ENCODE peak calls at places on chromosome 9, in eight cellular contexts. I is mammary epithelial cell, X is keratinocyte, G is endothelial cell of umbilical vein, O is testis, M is esophagus squamous epithelium, E is pancreas, W is body of pancreas. T is an unnamed sample.

GRCh38 chr9:106862115-106862945 is 636 bp upstream of the ZNF462 start:
- DNase-seq in O (peak; percentile 65), W (peak; percentile 11), I (peak; percentile 42), X (no peak), E (peak; percentile 56), G (peak; percentile 54), M (no peak), T (peak; percentile 32)

GRCh38 chr9:129686736-129687135 is 21.3 kb downstream of the PRRX2 start:
- DNase-seq in O (no peak), G (no peak), W (no peak), I (no peak), M (no peak), E (no peak), X (no peak), T (no peak)

GRCh38 chr9:121634329-121634784 is 17.1 kb upstream of the DAB2IP start:
- DNase-seq in E (no peak), I (no peak), M (no peak), X (no peak), O (no peak), G (no peak), W (no peak), T (no peak)

GRCh38 chr9:112061152-112061740 is 113.9 kb downstream of the SUSD1 start:
- DNase-seq in G (peak; percentile 98), W (peak; percentile 32), O (peak; percentile 32), X (peak; percentile 70), M (peak; percentile 36), E (no peak), I (peak; percentile 97), T (peak; percentile 97)

GRCh38 chr9:29311221-29311620 is 1737.9 kb upstream of the C9orf72 start:
- DNase-seq in G (no peak), O (no peak), M (no peak), X (no peak), W (no peak), I (no peak), E (no peak), T (no peak)

GRCh38 chr9:117825609-117826347 is 121.6 kb downstream of the TLR4 start:
- DNase-seq in O (no peak), E (no peak), I (no peak), G (no peak), W (no peak), M (no peak), X (no peak), T (no peak)

GRCh38 chr9:113875420-113875916 is 641 bp upstream of the ZNF618 start:
- DNase-seq in X (no peak), W (no peak), G (no peak), O (no peak), I (no peak), E (no peak), M (no peak), T (no peak)

GRCh38 chr9:121667214-121667613 is 15.8 kb downstream of the DAB2IP start:
- DNase-seq in E (no peak), X (no peak), I (no peak), O (no peak), M (no peak), G (no peak), W (peak; percentile 77), T (no peak)

GRCh38 chr9:135973276-135974219 is 12.4 kb upstream of the UBAC1 start:
- DNase-seq in O (no peak), E (peak; percentile 48), X (no peak), W (no peak), G (no peak), I (no peak), M (no peak), T (no peak)

GRCh38 chr9:137975936-137976565 is 98.5 kb downstream of the CACNA1B start:
- DNase-seq in W (no peak), G (no peak), O (peak; percentile 6), X (no peak), M (no peak), E (no peak), I (no peak), T (no peak)

GRCh38 chr9:124256517-124257069 is 1.2 kb upstream of the NEK6 start:
- DNase-seq in E (peak; percentile 26), G (peak; percentile 36), W (peak; percentile 5), I (peak; percentile 59), M (no peak), O (no peak), X (peak; percentile 41), T (peak; percentile 87)

GRCh38 chr9:85742630-85742928 is 825 bp upstream of the AGTPBP1 start:
- DNase-seq in I (peak; percentile 57), X (no peak), M (no peak), O (no peak), W (no peak), G (no peak), E (no peak), T (no peak)

GRCh38 chr9:122090981-122091380 is 2.1 kb downstream of the TTLL11 start:
- DNase-seq in E (no peak), O (no peak), G (no peak), W (no peak), I (no peak), M (no peak), X (no peak), T (no peak)

GRCh38 chr9:131657890-131658752 is 81.8 kb downstream of the RAPGEF1 start:
- DNase-seq in I (peak; percentile 93), G (peak; percentile 91), W (no peak), O (no peak), X (no peak), M (no peak), E (no peak), T (peak; percentile 84)

GRCh38 chr9:84031534-84031933 is 50.9 kb downstream of the RMI1 start:
- DNase-seq in E (no peak), W (no peak), X (no peak), M (no peak), G (no peak), O (no peak), I (no peak), T (no peak)

GRCh38 chr9:131382850-131383729 is 10.8 kb upstream of the PRRC2B start:
- DNase-seq in O (peak; percentile 73), M (no peak), X (no peak), I (peak; percentile 58), W (peak; percentile 87), G (peak; percentile 60), E (no peak), T (peak; percentile 58)

GRCh38 chr9:84781431-84781830 is 111.9 kb downstream of the NTRK2 start:
- DNase-seq in M (no peak), E (no peak), O (peak; percentile 43), G (peak; percentile 33), X (no peak), W (no peak), I (peak; percentile 13), T (peak; percentile 38)

GRCh38 chr9:5876711-5877110 is 14.0 kb upstream of the MLANA start:
- DNase-seq in O (no peak), X (no peak), G (no peak), E (no peak), M (no peak), W (no peak), I (peak; percentile 30), T (no peak)
- TF ChIP-seq CTCF in O (no peak), X (no peak), G (no peak), E (no peak), M (no peak), W (no peak), I (no peak), T (no peak)

DNA sequence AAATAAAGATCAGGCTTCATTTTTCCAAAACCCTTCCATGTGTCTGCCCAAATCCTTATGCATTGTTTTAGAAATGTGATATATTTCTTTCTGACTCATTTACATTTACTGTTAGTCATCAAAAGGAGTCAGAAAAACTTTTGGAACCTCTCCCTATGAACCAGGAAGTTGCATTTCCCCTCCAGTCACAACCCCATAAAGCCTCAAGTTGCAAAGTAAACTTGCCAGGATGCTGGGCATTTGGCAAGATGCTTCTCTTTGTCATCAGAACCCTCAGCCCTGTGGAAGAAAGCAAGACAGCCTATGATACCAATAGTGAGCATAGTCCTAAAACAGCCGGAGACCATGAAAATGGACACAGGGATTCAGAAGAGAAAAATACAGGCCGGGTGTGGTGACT is 84.2 kb downstream of the MUSK start:
- DNase-seq in I (peak; percentile 95), M (no peak), G (peak; percentile 89), E (no peak), O (no peak), W (no peak), X (peak; percentile 77), T (peak; percentile 69)
- H3K27ac ChIP-seq in I (peak overlapping the region; percentile 21), M (no peak overlapping the region), G (peak overlapping the region; percentile 82), E (no peak overlapping the region), O (no peak overlapping the region), W (no peak overlapping the region), X (peak overlapping the region; percentile 40), T (peak overlapping the region; percentile 30)

GRCh38 chr9:134040176-134040565 is 14.9 kb downstream of the BRD3OS start:
- DNase-seq in E (peak; percentile 61), W (no peak), M (no peak), X (no peak), O (no peak), I (no peak), G (no peak), T (no peak)

GRCh38 chr9:134039386-134040175 is 14.3 kb downstream of the BRD3OS start:
- DNase-seq in O (no peak), W (no peak), I (no peak), M (no peak), G (no peak), X (no peak), E (peak; percentile 50), T (no peak)

GRCh38 chr9:134041649-134041962 is 16.3 kb downstream of the BRD3OS start:
- DNase-seq in G (no peak), M (no peak), E (peak; percentile 70), X (no peak), I (no peak), O (no peak), W (no peak), T (no peak)

GRCh38 chr9:134043531-134043988 is 18.3 kb downstream of the BRD3OS start:
- DNase-seq in G (no peak), X (no peak), W (no peak), I (no peak), E (peak; percentile 33), O (no peak), M (no peak), T (no peak)

GRCh38 chr9:134040831-134041648 is 15.8 kb downstream of the BRD3OS start:
- DNase-seq in W (no peak), X (no peak), E (peak; percentile 74), O (no peak), M (no peak), G (no peak), I (no peak), T (no peak)
- H3K36me3 ChIP-seq in W (peaks cover 15% of the 10 kb centered on the region), X (peaks cover 4% of the 10 kb centered on the region), E (peaks cover 7% of the 10 kb centered on the region), O (no peaks in the 10 kb centered on the region), M (peaks cover 22% of the 10 kb centered on the region), G (peaks cover 4% of the 10 kb centered on the region), I (peaks cover 1% of the 10 kb centered on the region), T (peaks cover 40% of the 10 kb centered on the region)

DNA sequence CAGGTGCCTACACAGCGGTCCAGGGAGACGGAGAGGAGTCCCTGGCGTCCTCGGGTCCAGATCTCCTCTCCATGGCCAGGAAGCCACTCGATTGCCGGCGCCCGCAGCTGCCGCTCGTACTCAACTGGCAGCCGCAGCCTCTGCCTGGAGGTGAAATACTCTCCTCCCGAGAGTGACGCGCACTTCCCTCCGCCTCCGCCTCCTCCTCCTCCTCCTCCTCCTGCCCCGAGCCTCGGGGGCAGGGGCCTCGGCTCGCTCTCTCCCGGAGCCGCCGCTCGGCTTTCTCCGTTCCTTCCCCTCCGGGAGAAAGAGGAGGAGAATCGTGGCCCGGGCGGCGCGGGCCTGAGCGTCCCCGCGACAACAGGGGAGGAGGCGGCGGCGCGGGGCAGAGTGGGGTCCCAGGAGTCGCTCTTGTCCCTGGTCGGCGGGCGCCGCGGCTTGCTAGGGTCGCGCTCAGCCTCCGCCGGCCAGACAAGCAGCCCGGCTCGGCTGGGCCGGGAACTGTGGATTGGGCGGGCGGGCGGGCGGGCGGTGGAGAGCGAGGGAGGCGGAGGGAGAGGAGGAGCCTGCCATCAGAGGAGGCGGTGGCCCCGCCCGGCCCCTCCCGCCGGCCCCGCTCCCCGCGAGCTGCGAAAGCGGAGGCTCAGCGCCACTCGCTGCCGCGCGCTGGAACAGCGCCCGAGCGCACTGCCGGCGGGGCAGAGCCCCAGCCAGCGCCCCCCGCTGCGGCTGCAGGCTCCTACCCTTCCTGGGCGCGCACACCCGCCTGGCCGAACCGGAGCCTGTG is at the start of gene CEMIP2:
- DNase-seq in W (peak; percentile 94), O (peak; percentile 90), M (peak; percentile 62), I (peak; percentile 94), X (no peak), E (peak; percentile 95), G (peak; percentile 89), T (peak; percentile 81)
- TF ChIP-seq CTCF in W (peak; percentile 25), O (no peak), M (peak; percentile 5), I (peak; percentile 18), X (peak; percentile 32), E (no peak), G (peak; percentile 41), T (peak; percentile 47)

T was measured in brain microvascular endothelial cell.